ENCODE peak calls at places on chromosomes 6 and 20, in six cellular contexts. P is fibroblast of pulmonary artery, M is IMR-90, T is NB4, W is endodermal cell, I is transverse colon. X is an unnamed sample.

GRCh38 chr6:23736577-23736976 is 389.4 kb upstream of the NRSN1 start:
- DNase-seq in I (no peak), T (no peak), M (no peak), P (no peak), W (no peak), X (no peak)

GRCh38 chr20:37984018-37984785 is 49.1 kb downstream of the TTI1 start:
- DNase-seq in W (no peak), P (no peak), M (no peak), I (no peak), T (no peak), X (no peak)

GRCh38 chr6:101393291-101394251 is at the start of gene GRIK2:
- DNase-seq in M (peak), I (peak), P (peak), W (peak), T (peak), X (peak)

GRCh38 chr6:150766201-150766997 is 99.1 kb upstream of the MTHFD1L start:
- DNase-seq in I (no peak), T (no peak), P (peak), W (no peak), M (no peak), X (no peak)

GRCh38 chr20:59354460-59354859 is 54.0 kb downstream of the EDN3 start:
- DNase-seq in I (no peak), W (no peak), M (no peak), P (no peak), T (no peak), X (no peak)

GRCh38 chr6:44000164-44000842 is 126.9 kb downstream of the MRPL14 start:
- DNase-seq in M (peak), W (peak), P (no peak), I (peak), T (peak), X (no peak)

GRCh38 chr20:19552144-19552895 is 205.7 kb upstream of the RIN2 start:
- DNase-seq in M (peak), I (no peak), W (peak), P (peak), T (peak), X (no peak)

GRCh38 chr6:150200428-150201105 is 57.7 kb downstream of the PPP1R14C start:
- DNase-seq in T (no peak), P (no peak), W (peak), M (no peak), I (peak), X (no peak)

GRCh38 chr20:7770578-7770977 is 169.7 kb downstream of the HAO1 start:
- DNase-seq in T (no peak), M (no peak), P (peak), W (no peak), I (no peak), X (peak)

GRCh38 chr20:16407251-16408067 is 165.8 kb downstream of the KIF16B start:
- DNase-seq in I (no peak), M (peak), W (no peak), P (peak), T (no peak), X (no peak)

GRCh38 chr6:85640806-85641205 is 1.9 kb downstream of the SYNCRIP start:
- DNase-seq in P (no peak), I (no peak), W (no peak), T (no peak), M (peak), X (peak)

GRCh38 chr6:149457316-149457884 is 27.4 kb downstream of the ZC3H12D start:
- DNase-seq in W (no peak), P (no peak), T (no peak), M (peak), I (no peak), X (no peak)

GRCh38 chr6:96304997-96305396 is 216.6 kb upstream of the UFL1 start:
- DNase-seq in W (no peak), P (no peak), I (no peak), M (no peak), T (no peak), X (no peak)

GRCh38 chr6:36444470-36444869 is 1.7 kb downstream of the KCTD20 start:
- DNase-seq in T (no peak), M (peak), P (peak), I (no peak), W (no peak), X (peak)

GRCh38 chr20:24545168-24545567 is 75.7 kb downstream of the SYNDIG1 start:
- DNase-seq in T (no peak), P (no peak), M (no peak), I (no peak), W (no peak), X (no peak)

DNA sequence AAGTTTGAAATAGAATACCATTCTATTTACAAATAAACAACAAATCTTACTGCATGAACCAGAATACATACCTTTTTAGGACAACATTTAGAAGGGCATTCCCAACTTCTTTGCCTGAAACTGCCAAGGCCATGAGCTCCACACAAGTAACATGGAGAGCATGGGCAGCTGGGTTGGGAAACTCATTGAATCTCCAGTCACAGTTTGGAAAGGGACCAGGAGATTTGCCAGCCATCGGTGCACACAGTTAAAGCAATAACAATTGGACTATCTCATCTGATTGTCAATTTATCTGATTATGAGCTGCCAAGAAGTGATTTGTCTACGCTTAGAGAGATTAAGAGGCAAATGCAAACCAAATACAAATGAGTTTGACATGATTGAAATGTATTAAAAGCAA is 19.9 kb downstream of the ARG1 start:
- DNase-seq in T (no peak), I (no peak), P (no peak), M (no peak), W (no peak), X (no peak)
- TF ChIP-seq CTCF in T (no peak), I (no peak), P (no peak), M (no peak), W (no peak), X (no peak)

GRCh38 chr6:167351656-167352354 is 26.9 kb downstream of the TTLL2 start:
- DNase-seq in P (no peak), M (no peak), T (no peak), I (no peak), W (no peak), X (no peak)
- H3K4me3 ChIP-seq in P (no peak), M (no peak), T (no peak), I (no peak), W (peak), X (no peak)

GRCh38 chr6:137197684-137198645 is 21.2 kb downstream of the IFNGR1 start:
- DNase-seq in M (no peak), I (no peak), T (no peak), P (no peak), W (no peak), X (no peak)

GRCh38 chr6:137203256-137203655 is 15.9 kb downstream of the IFNGR1 start:
- DNase-seq in I (no peak), W (no peak), M (no peak), T (no peak), P (no peak), X (no peak)

GRCh38 chr6:137206562-137206961 is 12.6 kb downstream of the IFNGR1 start:
- DNase-seq in I (no peak), W (no peak), M (no peak), P (no peak), T (no peak), X (no peak)

GRCh38 chr6:137200288-137200687 is 18.9 kb downstream of the IFNGR1 start:
- DNase-seq in W (no peak), P (no peak), M (no peak), T (no peak), I (no peak), X (no peak)

GRCh38 chr6:137202078-137202477 is 17.1 kb downstream of the IFNGR1 start:
- DNase-seq in P (no peak), W (no peak), M (no peak), I (no peak), T (no peak), X (no peak)
- TF ChIP-seq CTCF in P (peak), W (peak), M (no peak), I (no peak), T (peak), X (peak)

GRCh38 chr6:72140795-72141194 is 254.4 kb downstream of the RIMS1 start:
- DNase-seq in M (peak), T (no peak), W (no peak), P (peak), I (no peak), X (peak)
- H3K4me3 ChIP-seq in M (no peak), T (no peak), W (no peak), P (no peak), I (no peak), X (no peak)

DNA sequence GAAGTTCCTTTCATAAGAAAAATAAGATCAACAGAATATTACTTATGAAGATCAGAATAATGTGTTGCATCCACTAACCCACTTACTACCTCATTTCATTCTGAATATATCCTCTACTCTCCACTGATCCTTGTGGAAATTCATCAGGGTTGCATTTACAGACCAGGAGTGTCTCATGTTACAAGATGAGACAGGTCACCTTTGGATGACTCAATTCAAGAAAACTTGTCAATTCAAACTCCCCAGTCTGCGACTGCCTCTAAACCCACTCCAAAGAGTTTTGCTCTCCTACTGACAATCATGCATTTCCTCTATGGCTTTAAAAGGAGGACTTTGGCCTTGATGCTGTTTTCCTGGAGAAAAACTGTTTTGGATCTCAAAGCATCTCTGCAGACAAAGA is 68.4 kb downstream of the ID4 start:
- DNase-seq in T (no peak), P (no peak), W (no peak), I (no peak), M (no peak), X (no peak)
- TF ChIP-seq CTCF in T (no peak), P (no peak), W (no peak), I (no peak), M (no peak), X (no peak)

DNA sequence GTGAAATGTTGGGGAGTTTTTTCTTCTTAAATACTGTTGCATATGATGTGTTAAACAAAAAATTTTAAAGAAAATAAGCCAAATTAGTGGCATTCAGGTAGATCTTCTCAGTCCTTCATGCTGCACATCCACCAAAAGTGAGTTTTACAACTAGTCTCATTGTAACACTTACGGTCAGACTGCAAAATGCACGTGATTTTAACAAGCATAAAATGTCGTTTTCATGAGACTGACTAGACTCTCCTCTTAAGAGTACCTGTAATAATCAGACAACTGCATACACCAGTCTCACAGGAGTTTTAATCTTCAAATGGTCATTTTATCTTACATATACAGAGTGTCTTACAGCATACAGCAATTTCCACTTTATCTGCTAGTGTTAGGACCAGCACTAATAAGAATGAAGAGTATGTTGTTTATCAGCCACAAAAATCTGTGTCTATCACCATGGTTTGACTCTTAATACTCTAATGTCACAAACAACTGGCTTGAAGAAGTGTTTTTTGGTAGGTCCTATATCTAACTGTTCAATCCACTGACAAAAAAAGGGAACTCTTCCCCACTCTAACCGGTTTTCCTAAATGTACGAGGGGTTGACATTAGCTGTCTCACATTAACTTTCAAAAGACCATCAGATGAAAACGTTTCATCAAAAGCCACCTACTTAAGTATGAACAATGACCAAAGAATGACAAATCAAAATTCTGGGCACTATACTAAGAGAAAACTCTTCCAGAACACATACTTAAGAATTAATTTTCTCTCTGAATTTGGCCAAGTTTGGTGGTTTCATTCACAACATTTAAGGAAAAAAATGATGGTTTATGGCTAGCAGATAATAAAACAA is 1.5 kb upstream of the ASF1A start:
- DNase-seq in W (no peak), P (no peak), M (no peak), I (no peak), T (peak), X (no peak)
- H3K4me3 ChIP-seq in W (peak), P (peak), M (peak), I (peak), T (peak), X (peak)

X was measured in fibroblast of mammary gland.